ENCODE peak calls at places on chromosome 12, in eight cellular contexts. T is choroid plexus epithelial cell; N is AG04449; W is epithelial cell of esophagus; K is CD8-positive, alpha-beta memory T cell; B is A549; Y is pancreas; S is astrocyte of the spinal cord. D is an unnamed sample.
A peak's percentile ranks its signal among the peaks of the same experiment; 100 is the strongest.

GRCh38 chr12:62471734-62472133 is 5.1 kb downstream of the MON2 start:
- DNase-seq in T (no peak), N (no peak), W (no peak), K (no peak), B (no peak), Y (no peak), S (no peak), D (no peak)

GRCh38 chr12:9133243-9133938 is 17.7 kb upstream of the A2M start:
- DNase-seq in T (no peak), N (no peak), W (no peak), K (no peak), B (no peak), Y (no peak), S (peak; percentile 2), D (no peak)

GRCh38 chr12:12358528-12358927 is 1.6 kb downstream of the BORCS5 start:
- DNase-seq in T (no peak), N (no peak), W (no peak), K (no peak), B (no peak), Y (no peak), S (no peak), D (no peak)

GRCh38 chr12:47650469-47650868 is 55.4 kb downstream of the RPAP3 start:
- DNase-seq in T (peak; percentile 9), N (no peak), W (no peak), K (no peak), B (no peak), Y (no peak), S (no peak), D (no peak)

GRCh38 chr12:90099288-90099687 is 390.6 kb upstream of the ATP2B1 start:
- DNase-seq in T (peak; percentile 30), N (no peak), W (no peak), K (no peak), B (peak; percentile 63), Y (no peak), S (peak; percentile 30), D (no peak)

GRCh38 chr12:130286041-130286440 is 51.6 kb upstream of the PIWIL1 start:
- DNase-seq in T (no peak), N (no peak), W (no peak), K (no peak), B (no peak), Y (no peak), S (no peak), D (no peak)

GRCh38 chr12:120204171-120204570 is 3.3 kb upstream of the RPLP0 start:
- DNase-seq in T (no peak), N (no peak), W (no peak), K (no peak), B (no peak), Y (no peak), S (no peak), D (no peak)

GRCh38 chr12:124514145-124514995 is 53.0 kb downstream of the NCOR2 start:
- DNase-seq in T (no peak), N (no peak), W (no peak), K (no peak), B (no peak), Y (no peak), S (no peak), D (no peak)

GRCh38 chr12:124527861-124528561 is 39.4 kb downstream of the NCOR2 start:
- DNase-seq in T (peak; percentile 62), N (no peak), W (peak; percentile 55), K (no peak), B (no peak), Y (no peak), S (peak; percentile 75), D (no peak)

GRCh38 chr12:13101854-13102375 is 1.6 kb downstream of the GSG1 start:
- DNase-seq in T (peak; percentile 22), N (no peak), W (peak; percentile 65), K (no peak), B (peak; percentile 85), Y (no peak), S (peak; percentile 53), D (no peak)

GRCh38 chr12:12157424-12157823 is 86.7 kb downstream of the BCL2L14 start:
- DNase-seq in T (no peak), N (no peak), W (no peak), K (no peak), B (no peak), Y (no peak), S (no peak), D (no peak)

GRCh38 chr12:95976416-95976832 is 19.7 kb downstream of the HAL start:
- DNase-seq in T (peak; percentile 39), N (no peak), W (peak; percentile 43), K (no peak), B (no peak), Y (no peak), S (peak; percentile 1), D (no peak)

GRCh38 chr12:16509411-16509810 is 96.6 kb downstream of the LMO3 start:
- DNase-seq in T (no peak), N (no peak), W (no peak), K (no peak), B (no peak), Y (no peak), S (no peak), D (no peak)

GRCh38 chr12:130787445-130788410 is 51.3 kb downstream of the STX2 start:
- DNase-seq in T (peak; percentile 79), N (peak; percentile 4), W (peak; percentile 80), K (no peak), B (no peak), Y (no peak), S (peak; percentile 76), D (no peak)

GRCh38 chr12:121060149-121061001 is 21.3 kb upstream of the OASL start:
- DNase-seq in T (peak; percentile 67), N (no peak), W (peak; percentile 48), K (peak; percentile 58), B (peak; percentile 76), Y (no peak), S (peak; percentile 41), D (no peak)

GRCh38 chr12:78181544-78182162 is 351.0 kb downstream of the NAV3 start:
- DNase-seq in T (peak; percentile 76), N (no peak), W (peak; percentile 63), K (no peak), B (peak; percentile 65), Y (no peak), S (peak; percentile 50), D (peak; percentile 38)

GRCh38 chr12:66144796-66145754 is 14.5 kb upstream of the LLPH start:
- DNase-seq in T (peak; percentile 91), N (no peak), W (peak; percentile 86), K (no peak), B (peak; percentile 78), Y (no peak), S (peak; percentile 67), D (peak; percentile 43)

GRCh38 chr12:57001448-57001906 is 4.9 kb downstream of the ZBTB39 start:
- DNase-seq in T (peak; percentile 78), N (no peak), W (peak; percentile 77), K (peak; percentile 61), B (peak; percentile 75), Y (peak; percentile 77), S (peak; percentile 14), D (no peak)

GRCh38 chr12:108804361-108804949 is 52.9 kb downstream of the SSH1 start:
- DNase-seq in T (peak; percentile 98), N (peak; percentile 79), W (no peak), K (no peak), B (no peak), Y (peak; percentile 34), S (peak; percentile 98), D (peak; percentile 99)

GRCh38 chr12:78034025-78034424 is 203.3 kb downstream of the NAV3 start:
- DNase-seq in T (peak; percentile 84), N (no peak), W (no peak), K (no peak), B (no peak), Y (no peak), S (no peak), D (no peak)

GRCh38 chr12:82470906-82471512 is 112.7 kb downstream of the METTL25 start:
- DNase-seq in T (no peak), N (no peak), W (no peak), K (no peak), B (no peak), Y (no peak), S (no peak), D (no peak)

GRCh38 chr12:95182868-95183415 is 34.3 kb downstream of the FGD6 start:
- DNase-seq in T (peak; percentile 83), N (peak; percentile 44), W (peak; percentile 81), K (no peak), B (peak; percentile 79), Y (no peak), S (peak; percentile 82), D (peak; percentile 36)

GRCh38 chr12:123061806-123062205 is 81.3 kb downstream of the ARL6IP4 start:
- DNase-seq in T (no peak), N (no peak), W (no peak), K (no peak), B (no peak), Y (no peak), S (no peak), D (no peak)
- H3K4me3 ChIP-seq in T (no peak overlapping the region), N (no peak overlapping the region), W (no peak overlapping the region), K (no peak overlapping the region), B (no peak overlapping the region), Y (no peak overlapping the region), S (no peak overlapping the region), D (no peak overlapping the region)

GRCh38 chr12:52308807-52309425 is 12.3 kb downstream of the KRT83 start:
- DNase-seq in T (no peak), N (no peak), W (no peak), K (no peak), B (no peak), Y (no peak), S (no peak), D (no peak)
- H3K4me3 ChIP-seq in T (peak overlapping the region; percentile 51), N (peak overlapping the region; percentile 53), W (peak overlapping the region; percentile 47), K (no peak overlapping the region), B (no peak overlapping the region), Y (peak overlapping the region; percentile 41), S (no peak overlapping the region), D (peak overlapping the region; percentile 32)

GRCh38 chr12:6768385-6769002 is 2.3 kb downstream of the PTMS start:
- DNase-seq in T (peak; percentile 35), N (no peak), W (no peak), K (no peak), B (no peak), Y (no peak), S (peak; percentile 33), D (no peak)

GRCh38 chr12:6770600-6770999 is 1.7 kb upstream of the LAG3 start:
- DNase-seq in T (no peak), N (no peak), W (no peak), K (no peak), B (no peak), Y (no peak), S (no peak), D (no peak)

GRCh38 chr12:6770094-6770493 is 2.2 kb upstream of the LAG3 start:
- DNase-seq in T (no peak), N (no peak), W (no peak), K (no peak), B (no peak), Y (no peak), S (no peak), D (no peak)

GRCh38 chr12:6769003-6769389 is 2.8 kb downstream of the PTMS start:
- DNase-seq in T (peak; percentile 62), N (no peak), W (no peak), K (no peak), B (peak; percentile 54), Y (no peak), S (peak; percentile 39), D (no peak)

GRCh38 chr12:6769681-6770080 is 2.6 kb upstream of the LAG3 start:
- DNase-seq in T (no peak), N (no peak), W (no peak), K (no peak), B (no peak), Y (no peak), S (no peak), D (no peak)
- H3K4me3 ChIP-seq in T (no peak overlapping the region), N (no peak overlapping the region), W (no peak overlapping the region), K (no peak overlapping the region), B (no peak overlapping the region), Y (no peak overlapping the region), S (no peak overlapping the region), D (no peak overlapping the region)

GRCh38 chr12:27667540-27667939 is 28.7 kb upstream of the REP15 start:
- DNase-seq in T (peak; percentile 86), N (peak; percentile 28), W (no peak), K (no peak), B (no peak), Y (no peak), S (peak; percentile 86), D (peak; percentile 51)
- H3K4me3 ChIP-seq in T (no peak overlapping the region), N (no peak overlapping the region), W (no peak overlapping the region), K (no peak overlapping the region), B (no peak overlapping the region), Y (no peak overlapping the region), S (no peak overlapping the region), D (no peak overlapping the region)